ENCODE peak calls at places on chromosomes 4 and X, in five cellular contexts. A is activated CD8-positive, alpha-beta memory T cell treated with anti-CD3 and anti-CD28 coated beads for 24 hours; H is hypothalamus; V is astrocyte of the spinal cord; Z is NCI-H2107. F is an unnamed sample.

GRCh38 chr4:106056914-106057313 is 161.6 kb downstream of the NPNT start:
- DNase-seq in H (no peak), Z (no peak), V (no peak), A (no peak), F (no peak)

GRCh38 chrX:96685205-96686099 is 810 bp downstream of the DIAPH2 start:
- DNase-seq in A (peak), H (no peak), V (peak), Z (no peak), F (no peak)

GRCh38 chrX:55127692-55128091 is 38.9 kb downstream of the PAGE2 start:
- DNase-seq in H (no peak), V (no peak), A (no peak), Z (no peak), F (no peak)

GRCh38 chr4:122783301-122784215 is 43.1 kb upstream of the FGF2 start:
- DNase-seq in A (no peak), Z (no peak), V (peak), H (peak), F (no peak)

GRCh38 chrX:132631579-132632232 is 142.9 kb upstream of the MBNL3 start:
- DNase-seq in Z (peak), A (no peak), V (peak), H (no peak), F (no peak)

GRCh38 chr4:159075531-159075932 is 27.3 kb upstream of the RAPGEF2 start:
- DNase-seq in Z (no peak), V (peak), H (no peak), A (no peak), F (no peak)

GRCh38 chrX:121782544-121782943 is 735.1 kb downstream of the GLUD2 start:
- DNase-seq in A (no peak), V (no peak), H (no peak), Z (no peak), F (no peak)

GRCh38 chr4:40283968-40284367 is 51.2 kb upstream of the CHRNA9 start:
- DNase-seq in Z (no peak), V (peak), H (no peak), A (peak), F (no peak)

GRCh38 chr4:59612235-59612634 is 1587.9 kb upstream of the ADGRL3 start:
- DNase-seq in V (peak), H (no peak), Z (no peak), A (no peak), F (no peak)

GRCh38 chr4:86831262-86832090 is 17.7 kb downstream of the SLC10A6 start:
- DNase-seq in H (no peak), A (no peak), V (peak), Z (peak), F (peak)

GRCh38 chr4:124275-125081 is at the start of gene ZNF718:
- DNase-seq in H (peak), A (peak), V (peak), Z (peak), F (peak)

GRCh38 chr4:141207971-141208370 is 12.7 kb upstream of the ZNF330 start:
- DNase-seq in H (no peak), Z (no peak), A (no peak), V (no peak), F (no peak)

GRCh38 chr4:147378780-147379179 is 102.1 kb upstream of the EDNRA start:
- DNase-seq in Z (no peak), H (no peak), V (no peak), A (no peak), F (no peak)